ENCODE peak calls at places on chromosomes 12 and 14, in seven cellular contexts. L is OCI-LY7, A is sigmoid colon, F is mammary epithelial cell, J is upper lobe of left lung, O is dorsolateral prefrontal cortex, S is osteoblast. R is an unnamed sample.

GRCh38 chr14:84657866-84658385 is 872.0 kb upstream of the FLRT2 start:
- DNase-seq in A (no peak), J (no peak), L (no peak), F (no peak), O (no peak), S (no peak), R (no peak)

GRCh38 chr14:73467800-73468199 is 9.5 kb upstream of the NUMB start:
- DNase-seq in L (no peak), O (no peak), A (no peak), J (no peak), S (peak; percentile 78), F (no peak), R (no peak)

GRCh38 chr12:132478845-132479244 is 11.1 kb upstream of the FBRSL1 start:
- DNase-seq in L (no peak), F (no peak), J (no peak), O (no peak), S (peak; percentile 90), A (no peak), R (no peak)

GRCh38 chr14:104230946-104231345 is 92.6 kb downstream of the KIF26A start:
- DNase-seq in J (no peak), S (no peak), A (no peak), O (peak; percentile 10), F (no peak), L (no peak), R (no peak)

GRCh38 chr12:119006749-119007148 is 25.4 kb downstream of the SRRM4 start:
- DNase-seq in L (no peak), A (no peak), F (no peak), J (no peak), S (no peak), O (no peak), R (no peak)

GRCh38 chr12:132555686-132556085 is 54.7 kb downstream of the LRCOL1 start:
- DNase-seq in S (no peak), F (no peak), J (no peak), L (no peak), A (no peak), O (no peak), R (no peak)

GRCh38 chr12:108696111-108696995 is 35.0 kb downstream of the CORO1C start:
- DNase-seq in L (no peak), A (peak; percentile 86), J (peak; percentile 30), F (peak; percentile 100), S (peak; percentile 92), O (no peak), R (no peak)

GRCh38 chr12:69701821-69702220 is 2.7 kb upstream of the BEST3 start:
- DNase-seq in J (no peak), O (peak; percentile 53), L (no peak), A (no peak), F (no peak), S (no peak), R (no peak)

GRCh38 chr14:91416744-91417133 is 881 bp downstream of the CCDC88C start:
- DNase-seq in F (no peak), O (no peak), A (no peak), S (no peak), L (peak; percentile 47), J (peak; percentile 53), R (peak; percentile 30)

GRCh38 chr14:103558071-103558882 is 4.2 kb downstream of the BAG5 start:
- DNase-seq in L (no peak), A (no peak), O (no peak), J (no peak), F (no peak), S (peak; percentile 87), R (no peak)

GRCh38 chr12:6469609-6470374 is 685 bp downstream of the VAMP1 start:
- DNase-seq in O (no peak), F (no peak), J (no peak), A (no peak), L (peak; percentile 54), S (peak; percentile 77), R (no peak)

GRCh38 chr12:6470375-6471163 is at the start of gene VAMP1:
- DNase-seq in A (peak; percentile 99), L (peak; percentile 96), F (peak; percentile 97), O (peak; percentile 100), J (peak; percentile 97), S (peak; percentile 99), R (peak; percentile 99)

GRCh38 chr12:6466184-6466573 is 4.3 kb downstream of the VAMP1 start:
- DNase-seq in L (no peak), J (no peak), F (no peak), S (no peak), A (no peak), O (no peak), R (no peak)

GRCh38 chr12:6469092-6469491 is 1.4 kb downstream of the VAMP1 start:
- DNase-seq in O (no peak), F (no peak), S (no peak), L (no peak), A (no peak), J (no peak), R (no peak)

GRCh38 chr12:6468283-6468575 is 2.2 kb downstream of the VAMP1 start:
- DNase-seq in A (no peak), O (no peak), F (no peak), L (no peak), S (peak; percentile 55), J (no peak), R (no peak)
- H3K4me3 ChIP-seq in A (no peak overlapping the region), O (no peak overlapping the region), F (no peak overlapping the region), L (peak overlapping the region; percentile 86), S (peak overlapping the region; percentile 4), J (no peak overlapping the region), R (no peak overlapping the region)

GRCh38 chr12:92404259-92404894 is 258.7 kb upstream of the BTG1 start:
- DNase-seq in L (peak; percentile 19), S (no peak), J (no peak), O (no peak), A (no peak), F (no peak), R (no peak)
- H3K27ac ChIP-seq in L (peak overlapping the region; percentile 70), S (no peak overlapping the region), J (peak overlapping the region; percentile 41), O (no peak overlapping the region), A (no peak overlapping the region), F (no peak overlapping the region), R (no peak overlapping the region)

DNA sequence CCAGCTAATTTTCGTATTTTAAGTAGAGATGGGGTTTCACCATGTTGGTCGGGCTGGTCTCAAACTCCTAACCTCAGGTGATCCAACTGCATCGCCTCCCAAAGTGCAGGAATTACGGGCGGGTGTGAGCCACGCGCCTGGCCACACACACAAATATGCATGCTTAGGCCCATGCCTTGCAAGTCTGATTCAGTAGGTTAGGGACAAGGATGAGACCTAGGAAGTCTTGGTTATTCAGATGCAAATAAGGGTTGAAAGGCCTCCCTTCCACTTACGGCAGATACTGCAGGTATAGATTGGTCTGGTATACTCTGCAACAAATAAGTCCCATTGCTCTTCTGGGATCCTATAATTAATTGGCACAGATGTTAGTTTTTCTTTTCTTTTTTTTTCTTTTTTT is 32.9 kb downstream of the TXNRD1 start:
- DNase-seq in S (no peak), L (no peak), F (no peak), O (no peak), J (no peak), A (no peak), R (no peak)
- TF ChIP-seq CTCF in S (no peak), L (no peak), F (no peak), O (no peak), J (no peak), A (no peak), R (no peak)

GRCh38 chr14:92542766-92543554 is 29.4 kb downstream of the RIN3 start:
- DNase-seq in O (peak; percentile 3), S (no peak), J (no peak), L (no peak), A (no peak), F (no peak), R (no peak)
- H3K4me3 ChIP-seq in O (no peak overlapping the region), S (no peak overlapping the region), J (no peak overlapping the region), L (no peak overlapping the region), A (no peak overlapping the region), F (no peak overlapping the region), R (no peak overlapping the region)